ENCODE peak calls at places on chromosomes 16 and 17, in five cellular contexts. One of them, this sample, is unnamed.

GRCh38 chr16:46573008-46573833 is 48.0 kb downstream of the SHCBP1 start:
- DNase-seq in A549: peak
- DNase-seq in HepG2: peak
- DNase-seq in GM12878: no peak
- DNase-seq in NB4: peak
- DNase-seq in this sample: peak

GRCh38 chr16:58614212-58614611 is 15.4 kb downstream of the CNOT1 start:
- DNase-seq in A549: no peak
- DNase-seq in GM12878: no peak
- DNase-seq in HepG2: no peak
- DNase-seq in NB4: no peak
- DNase-seq in this sample: no peak

GRCh38 chr17:44084131-44084538 is 13.6 kb downstream of the G6PC3 start:
- DNase-seq in NB4: peak
- DNase-seq in A549: peak
- DNase-seq in GM12878: no peak
- DNase-seq in HepG2: no peak
- DNase-seq in this sample: peak

GRCh38 chr17:45956090-45956489 is 43.0 kb upstream of the STH start:
- DNase-seq in GM12878: no peak
- DNase-seq in HepG2: no peak
- DNase-seq in A549: no peak
- DNase-seq in NB4: no peak
- DNase-seq in this sample: no peak

GRCh38 chr16:8885674-8886592 is 3.8 kb downstream of the LITAFD start:
- DNase-seq in NB4: peak
- DNase-seq in GM12878: no peak
- DNase-seq in HepG2: peak
- DNase-seq in A549: no peak
- DNase-seq in this sample: no peak

GRCh38 chr17:76196675-76197074 is 43.6 kb downstream of the RNF157 start:
- DNase-seq in HepG2: no peak
- DNase-seq in NB4: peak
- DNase-seq in A549: no peak
- DNase-seq in GM12878: no peak
- DNase-seq in this sample: no peak

GRCh38 chr17:10292057-10292931 is 80.5 kb downstream of the MYH13 start:
- DNase-seq in A549: no peak
- DNase-seq in HepG2: no peak
- DNase-seq in NB4: peak
- DNase-seq in GM12878: peak
- DNase-seq in this sample: no peak

GRCh38 chr17:21012736-21013135 is 30.1 kb downstream of the USP22 start:
- DNase-seq in A549: no peak
- DNase-seq in NB4: no peak
- DNase-seq in HepG2: no peak
- DNase-seq in GM12878: no peak
- DNase-seq in this sample: no peak

GRCh38 chr16:89281189-89281577 is 63.7 kb downstream of the ZNF778 start:
- DNase-seq in HepG2: no peak
- DNase-seq in A549: no peak
- DNase-seq in NB4: no peak
- DNase-seq in GM12878: no peak
- DNase-seq in this sample: no peak

GRCh38 chr16:55081622-55082593 is 151.2 kb downstream of the IRX5 start:
- DNase-seq in A549: no peak
- DNase-seq in GM12878: no peak
- DNase-seq in NB4: no peak
- DNase-seq in HepG2: no peak
- DNase-seq in this sample: no peak

GRCh38 chr16:29304251-29304900 is 102.1 kb downstream of the NPIPB11 start:
- DNase-seq in NB4: no peak
- DNase-seq in A549: no peak
- DNase-seq in GM12878: no peak
- DNase-seq in HepG2: no peak
- DNase-seq in this sample: no peak

GRCh38 chr16:86195863-86196630 is 297.1 kb downstream of the IRF8 start:
- DNase-seq in HepG2: peak
- DNase-seq in NB4: no peak
- DNase-seq in GM12878: no peak
- DNase-seq in A549: no peak
- DNase-seq in this sample: no peak

GRCh38 chr16:3057181-3058166 is 8.0 kb upstream of the IL32 start:
- DNase-seq in A549: no peak
- DNase-seq in HepG2: no peak
- DNase-seq in GM12878: no peak
- DNase-seq in NB4: no peak
- DNase-seq in this sample: no peak

GRCh38 chr16:50246299-50247122 is 19.8 kb upstream of the ADCY7 start:
- DNase-seq in NB4: peak
- DNase-seq in A549: no peak
- DNase-seq in HepG2: no peak
- DNase-seq in GM12878: no peak
- DNase-seq in this sample: no peak

GRCh38 chr16:2520784-2521577 is 810 bp downstream of the AMDHD2 start:
- DNase-seq in GM12878: no peak
- DNase-seq in A549: no peak
- DNase-seq in NB4: peak
- DNase-seq in HepG2: peak
- DNase-seq in this sample: peak

DNA sequence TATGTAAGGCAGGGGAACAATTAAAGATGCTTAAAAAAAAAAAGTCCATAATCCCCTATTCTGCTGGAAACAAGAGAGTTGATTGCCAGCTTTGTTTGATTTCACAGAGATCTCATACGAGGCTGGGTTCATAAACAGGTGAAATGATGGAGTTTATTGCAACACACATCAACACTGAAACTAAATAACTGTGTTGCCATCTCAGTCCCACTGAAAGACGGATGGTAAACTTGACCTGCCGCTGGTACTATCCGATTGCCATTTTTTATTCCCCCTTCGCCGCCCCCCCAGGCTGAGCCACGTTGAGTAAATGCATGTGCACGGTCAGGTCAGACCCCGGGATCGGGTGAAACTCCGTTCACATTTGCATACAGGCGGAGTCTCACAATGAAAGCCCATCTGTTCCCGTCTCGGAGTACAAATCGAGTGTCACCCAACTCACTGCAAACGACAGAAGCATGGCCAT is 119.2 kb downstream of the SKAP1 start:
- DNase-seq in NB4: no peak
- DNase-seq in A549: no peak
- DNase-seq in GM12878: no peak
- DNase-seq in HepG2: no peak
- DNase-seq in this sample: peak
- TF ChIP-seq MYC in NB4: no peak
- TF ChIP-seq MYC in A549: no peak
- TF ChIP-seq MYC in GM12878: no peak
- TF ChIP-seq MYC in HepG2: no peak
- TF ChIP-seq MYC in this sample: no peak

GRCh38 chr16:61792194-61792904 is 243.9 kb downstream of the CDH8 start:
- DNase-seq in A549: no peak
- DNase-seq in HepG2: no peak
- DNase-seq in NB4: no peak
- DNase-seq in GM12878: no peak
- DNase-seq in this sample: no peak
- TF ChIP-seq MYC in A549: no peak
- TF ChIP-seq MYC in HepG2: no peak
- TF ChIP-seq MYC in NB4: no peak
- TF ChIP-seq MYC in GM12878: no peak
- TF ChIP-seq MYC in this sample: no peak

GRCh38 chr16:72042157-72042660 is 12.1 kb upstream of the HP start:
- DNase-seq in NB4: no peak
- DNase-seq in GM12878: no peak
- DNase-seq in A549: no peak
- DNase-seq in HepG2: peak
- DNase-seq in this sample: no peak
- TF ChIP-seq MYC in NB4: no peak
- TF ChIP-seq MYC in GM12878: no peak
- TF ChIP-seq MYC in A549: no peak
- TF ChIP-seq MYC in HepG2: no peak
- TF ChIP-seq MYC in this sample: no peak

DNA sequence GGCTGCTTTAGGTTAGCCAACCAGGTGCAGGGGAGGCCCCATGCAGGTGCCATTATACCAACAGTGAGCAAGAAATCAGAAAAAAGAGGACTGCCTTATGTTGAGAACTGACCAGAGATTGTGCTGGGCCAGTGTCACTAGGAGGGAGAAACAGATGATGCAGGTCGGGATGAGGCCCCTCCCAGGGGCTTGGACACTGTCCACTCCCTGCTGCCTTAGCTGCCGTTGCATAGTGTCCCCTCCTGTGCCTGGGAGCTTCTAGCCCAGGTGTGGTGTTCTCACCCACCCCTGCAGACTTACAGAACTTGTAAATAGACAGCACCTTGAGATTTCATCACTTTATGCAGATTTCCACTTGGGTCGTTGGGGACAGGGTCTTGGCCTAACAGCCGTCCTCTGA is 36.7 kb downstream of the PLD6 start:
- DNase-seq in HepG2: no peak
- DNase-seq in NB4: no peak
- DNase-seq in GM12878: no peak
- DNase-seq in A549: no peak
- DNase-seq in this sample: no peak
- TF ChIP-seq MYC in HepG2: no peak
- TF ChIP-seq MYC in NB4: no peak
- TF ChIP-seq MYC in GM12878: no peak
- TF ChIP-seq MYC in A549: no peak
- TF ChIP-seq MYC in this sample: no peak

This sample was measured in K562.